ENCODE peak calls at places on chromosomes 6 and 20, in four cellular contexts. One of them, this sample, is unnamed.

GRCh38 chr20:46438156-46438750 is 31.8 kb upstream of the ELMO2 start:
- DNase-seq in Panc1: peak; percentile 15
- DNase-seq in HepG2: peak; percentile 50
- DNase-seq in K562: peak; percentile 23
- DNase-seq in this sample: peak; percentile 21

GRCh38 chr6:39665871-39666270 is 59.3 kb downstream of the KIF6 start:
- DNase-seq in K562: no peak
- DNase-seq in HepG2: no peak
- DNase-seq in Panc1: no peak
- DNase-seq in this sample: no peak

GRCh38 chr6:130372786-130373185 is 7.0 kb downstream of the TMEM200A start:
- DNase-seq in K562: no peak
- DNase-seq in HepG2: no peak
- DNase-seq in Panc1: no peak
- DNase-seq in this sample: no peak

GRCh38 chr6:95408111-95408510 is 169.2 kb upstream of the MANEA start:
- DNase-seq in Panc1: no peak
- DNase-seq in HepG2: no peak
- DNase-seq in K562: no peak
- DNase-seq in this sample: no peak

GRCh38 chr6:110529907-110530306 is 53.5 kb upstream of the SLC22A16 start:
- DNase-seq in Panc1: no peak
- DNase-seq in K562: no peak
- DNase-seq in HepG2: no peak
- DNase-seq in this sample: no peak

GRCh38 chr6:17397764-17398194 is 4.4 kb downstream of the CAP2 start:
- DNase-seq in HepG2: no peak
- DNase-seq in Panc1: no peak
- DNase-seq in K562: no peak
- DNase-seq in this sample: no peak

GRCh38 chr6:125546827-125547226 is 202.6 kb upstream of the HEY2 start:
- DNase-seq in Panc1: no peak
- DNase-seq in HepG2: peak; percentile 57
- DNase-seq in K562: no peak
- DNase-seq in this sample: peak; percentile 13

GRCh38 chr6:2351090-2351489 is 105.7 kb upstream of the GMDS start:
- DNase-seq in Panc1: no peak
- DNase-seq in K562: no peak
- DNase-seq in HepG2: no peak
- DNase-seq in this sample: no peak

GRCh38 chr20:59405819-59406218 is 105.4 kb downstream of the EDN3 start:
- DNase-seq in Panc1: no peak
- DNase-seq in HepG2: no peak
- DNase-seq in K562: no peak
- DNase-seq in this sample: no peak

GRCh38 chr6:29647927-29648642 is 8.8 kb upstream of the MOG start:
- DNase-seq in Panc1: no peak
- DNase-seq in K562: no peak
- DNase-seq in HepG2: peak; percentile 39
- DNase-seq in this sample: peak; percentile 48

GRCh38 chr6:21049572-21049971 is 515.3 kb downstream of the CDKAL1 start:
- DNase-seq in HepG2: no peak
- DNase-seq in K562: no peak
- DNase-seq in Panc1: no peak
- DNase-seq in this sample: no peak

GRCh38 chr6:61688165-61688564 is 597.9 kb downstream of the KHDRBS2 start:
- DNase-seq in K562: no peak
- DNase-seq in Panc1: no peak
- DNase-seq in HepG2: no peak
- DNase-seq in this sample: no peak

GRCh38 chr6:12173670-12174069 is 116.5 kb upstream of the EDN1 start:
- DNase-seq in HepG2: no peak
- DNase-seq in K562: no peak
- DNase-seq in Panc1: no peak
- DNase-seq in this sample: no peak

GRCh38 chr6:125077453-125077852 is 76.1 kb upstream of the TPD52L1 start:
- DNase-seq in HepG2: no peak
- DNase-seq in K562: no peak
- DNase-seq in Panc1: no peak
- DNase-seq in this sample: no peak

GRCh38 chr6:130158548-130158947 is 64.2 kb downstream of the SAMD3 start:
- DNase-seq in HepG2: no peak
- DNase-seq in K562: no peak
- DNase-seq in Panc1: no peak
- DNase-seq in this sample: no peak

GRCh38 chr20:43904778-43905177 is 9.9 kb upstream of the TOX2 start:
- DNase-seq in Panc1: no peak
- DNase-seq in K562: no peak
- DNase-seq in HepG2: no peak
- DNase-seq in this sample: no peak

GRCh38 chr20:7722564-7722963 is 217.7 kb downstream of the HAO1 start:
- DNase-seq in K562: no peak
- DNase-seq in HepG2: no peak
- DNase-seq in Panc1: no peak
- DNase-seq in this sample: no peak

DNA sequence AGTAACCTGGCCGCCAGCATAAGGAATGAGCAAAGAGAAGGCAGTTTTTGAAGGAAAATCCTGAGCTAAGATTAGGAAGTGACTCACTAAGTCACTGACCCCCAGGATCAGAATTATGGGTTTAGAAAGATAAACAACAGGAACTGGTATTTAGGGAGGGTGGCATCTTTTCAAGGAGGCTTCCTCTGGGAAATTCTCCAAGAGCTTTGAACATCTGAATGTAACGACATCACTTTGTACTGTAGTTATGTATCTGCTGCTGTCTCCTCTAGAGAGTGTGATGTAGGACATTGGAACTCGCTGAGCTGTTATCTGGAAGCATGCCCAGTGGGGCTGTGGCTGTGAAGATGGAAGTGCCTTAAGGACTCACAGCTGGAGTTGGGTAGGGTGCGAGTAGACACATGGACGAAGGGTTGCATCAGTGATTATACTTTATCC is 236.9 kb downstream of the PACRG start:
- DNase-seq in K562: no peak
- DNase-seq in Panc1: no peak
- DNase-seq in HepG2: no peak
- DNase-seq in this sample: peak; percentile 76
- TF ChIP-seq REST in K562: no peak
- TF ChIP-seq REST in Panc1: no peak
- TF ChIP-seq REST in HepG2: no peak
- TF ChIP-seq REST in this sample: no peak

DNA sequence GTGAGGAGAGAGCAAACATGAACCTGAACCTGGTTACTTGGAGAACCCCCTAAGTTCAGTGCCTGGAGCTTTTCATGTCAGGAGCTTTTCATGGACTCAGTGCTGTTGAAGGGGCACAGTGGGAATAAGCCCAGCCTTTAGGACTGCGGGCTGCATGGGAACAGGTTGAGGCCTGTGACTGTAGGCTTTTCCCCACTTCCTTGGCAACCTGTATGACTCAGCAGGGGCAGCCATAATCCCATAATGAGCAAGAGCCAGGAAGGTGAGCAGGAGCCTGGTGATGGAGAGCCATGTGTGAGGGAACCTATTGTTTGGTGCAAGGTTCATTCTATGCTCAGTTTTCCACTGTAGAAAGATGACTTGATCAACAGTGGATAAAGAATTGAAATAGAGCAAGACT is 23.4 kb downstream of the MEP1A start:
- DNase-seq in HepG2: no peak
- DNase-seq in K562: no peak
- DNase-seq in Panc1: no peak
- DNase-seq in this sample: no peak
- TF ChIP-seq TCF7L2 in HepG2: no peak
- TF ChIP-seq TCF7L2 in K562: no peak
- TF ChIP-seq TCF7L2 in Panc1: no peak
- TF ChIP-seq TCF7L2 in this sample: no peak

DNA sequence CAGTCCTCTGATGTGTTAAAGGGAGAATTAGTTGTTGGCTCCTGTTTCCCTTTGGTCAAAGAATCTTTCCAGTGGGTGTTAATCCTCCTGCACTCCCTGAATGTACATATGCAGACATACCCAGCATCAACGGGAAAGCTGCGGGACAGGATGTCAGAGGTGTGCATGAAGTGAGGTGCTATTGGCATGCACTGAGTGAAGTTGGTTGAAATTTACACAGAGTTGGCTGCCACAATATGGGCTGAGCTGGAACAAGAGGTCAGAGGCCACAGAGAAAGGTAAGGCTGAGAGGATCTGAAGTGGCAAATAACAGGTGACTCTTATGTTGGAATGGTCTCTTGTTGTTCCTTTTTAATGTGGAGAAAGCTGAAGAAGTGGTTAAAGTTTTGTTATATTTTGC is 82.7 kb upstream of the AKIRIN2 start:
- DNase-seq in K562: no peak
- DNase-seq in Panc1: no peak
- DNase-seq in HepG2: peak; percentile 59
- DNase-seq in this sample: no peak
- TF ChIP-seq REST in K562: no peak
- TF ChIP-seq REST in Panc1: no peak
- TF ChIP-seq REST in HepG2: no peak
- TF ChIP-seq REST in this sample: no peak

DNA sequence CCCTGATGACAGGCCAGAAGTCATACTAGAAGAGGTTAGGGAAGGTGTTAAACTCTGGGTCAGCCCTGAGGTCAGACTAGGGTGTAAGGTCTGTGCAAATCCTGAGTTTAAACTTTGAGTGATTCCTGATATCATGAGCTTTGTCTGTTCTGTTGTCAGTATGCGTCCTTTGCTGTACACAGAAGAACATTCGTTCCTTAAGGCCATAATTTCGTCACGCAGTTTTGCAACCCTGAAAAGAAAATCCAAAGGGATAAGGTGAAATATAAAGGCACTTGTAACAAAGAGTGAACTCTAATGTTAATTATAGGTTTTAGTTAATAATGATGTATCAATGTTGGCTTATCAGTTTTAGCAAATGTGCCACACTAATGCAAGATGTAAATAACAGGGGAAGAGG is 2.3 kb downstream of the DST start:
- DNase-seq in K562: no peak
- DNase-seq in HepG2: no peak
- DNase-seq in Panc1: no peak
- DNase-seq in this sample: no peak
- TF ChIP-seq TCF7L2 in K562: no peak
- TF ChIP-seq TCF7L2 in HepG2: no peak
- TF ChIP-seq TCF7L2 in Panc1: no peak
- TF ChIP-seq TCF7L2 in this sample: no peak

GRCh38 chr6:26216886-26217713 is 129.9 kb downstream of the HFE start:
- DNase-seq in K562: peak; percentile 75
- DNase-seq in HepG2: peak; percentile 93
- DNase-seq in Panc1: no peak
- DNase-seq in this sample: no peak

GRCh38 chr6:26216015-26216885 is 129.0 kb downstream of the HFE start:
- DNase-seq in Panc1: peak; percentile 99
- DNase-seq in K562: peak; percentile 83
- DNase-seq in HepG2: peak; percentile 99
- DNase-seq in this sample: no peak

GRCh38 chr6:26214826-26215199 is 127.6 kb downstream of the HFE start:
- DNase-seq in K562: no peak
- DNase-seq in Panc1: no peak
- DNase-seq in HepG2: no peak
- DNase-seq in this sample: no peak

GRCh38 chr6:26213334-26214075 is 126.3 kb downstream of the HFE start:
- DNase-seq in HepG2: no peak
- DNase-seq in K562: no peak
- DNase-seq in Panc1: no peak
- DNase-seq in this sample: no peak

GRCh38 chr6:26215200-26216014 is 128.2 kb downstream of the HFE start:
- DNase-seq in Panc1: no peak
- DNase-seq in K562: no peak
- DNase-seq in HepG2: peak; percentile 39
- DNase-seq in this sample: no peak
- TF ChIP-seq REST in Panc1: no peak
- TF ChIP-seq REST in K562: no peak
- TF ChIP-seq REST in HepG2: no peak
- TF ChIP-seq REST in this sample: no peak

This sample was measured in HCT116.